ENCODE peak calls at places on chromosomes 16 and 17, in seven cellular contexts. C, O, H, D, B, V and S are unnamed samples.

GRCh38 chr17:39926588-39927100 is 757 bp downstream of the ORMDL3 start:
- DNase-seq in C (no peak), O (no peak), H (no peak), D (peak; percentile 69), B (peak; percentile 73), V (peak; percentile 78), S (peak; percentile 33)

GRCh38 chr17:79203016-79203415 is 128.4 kb downstream of the ENGASE start:
- DNase-seq in C (no peak), O (no peak), H (no peak), D (peak; percentile 73), B (peak; percentile 28), V (no peak), S (no peak)

GRCh38 chr17:51707216-51707615 is 446.9 kb downstream of the UTP18 start:
- DNase-seq in C (no peak), O (no peak), H (no peak), D (no peak), B (no peak), V (no peak), S (peak; percentile 57)

GRCh38 chr17:69134112-69134511 is 7.6 kb downstream of the ABCA6 start:
- DNase-seq in C (no peak), O (no peak), H (no peak), D (no peak), B (no peak), V (no peak), S (no peak)

GRCh38 chr16:78563905-78564304 is 464.5 kb downstream of the WWOX start:
- DNase-seq in C (no peak), O (no peak), H (no peak), D (no peak), B (no peak), V (no peak), S (no peak)

GRCh38 chr16:55759983-55760664 is 72.8 kb downstream of the CES1 start:
- DNase-seq in C (no peak), O (no peak), H (no peak), D (no peak), B (no peak), V (peak; percentile 70), S (no peak)

GRCh38 chr16:69812213-69813014 is 50.3 kb downstream of the WWP2 start:
- DNase-seq in C (no peak), O (no peak), H (no peak), D (no peak), B (peak; percentile 28), V (no peak), S (no peak)

GRCh38 chr16:10126686-10127085 is 55.5 kb downstream of the GRIN2A start:
- DNase-seq in C (no peak), O (no peak), H (no peak), D (no peak), B (no peak), V (no peak), S (no peak)

GRCh38 chr16:15482068-15482747 is 47.8 kb downstream of the BMERB1 start:
- DNase-seq in C (no peak), O (peak; percentile 99), H (peak; percentile 75), D (peak; percentile 28), B (peak; percentile 47), V (peak; percentile 99), S (peak; percentile 96)

GRCh38 chr16:90081606-90081970 is 4.5 kb upstream of the PRDM7 start:
- DNase-seq in C (no peak), O (no peak), H (no peak), D (no peak), B (no peak), V (no peak), S (no peak)

GRCh38 chr17:48215583-48216139 is 108.1 kb downstream of the SNX11 start:
- DNase-seq in C (no peak), O (peak; percentile 71), H (no peak), D (peak; percentile 26), B (peak; percentile 58), V (peak; percentile 8), S (no peak)

GRCh38 chr16:53773150-53773846 is 69.3 kb downstream of the FTO start:
- DNase-seq in C (peak; percentile 13), O (no peak), H (no peak), D (peak; percentile 52), B (peak; percentile 8), V (peak; percentile 81), S (peak; percentile 87)

GRCh38 chr16:4064950-4065352 is 51.3 kb downstream of the ADCY9 start:
- DNase-seq in C (no peak), O (no peak), H (no peak), D (no peak), B (no peak), V (no peak), S (no peak)

GRCh38 chr17:38896373-38896954 is 26.6 kb downstream of the LASP1 start:
- DNase-seq in C (no peak), O (no peak), H (no peak), D (no peak), B (no peak), V (no peak), S (no peak)

GRCh38 chr16:84841787-84842300 is 22.1 kb downstream of the CRISPLD2 start:
- DNase-seq in C (no peak), O (peak; percentile 71), H (peak; percentile 72), D (peak; percentile 33), B (no peak), V (no peak), S (peak; percentile 97)

GRCh38 chr16:53859995-53860540 is 156.1 kb downstream of the FTO start:
- DNase-seq in C (no peak), O (no peak), H (no peak), D (no peak), B (no peak), V (no peak), S (no peak)

GRCh38 chr17:47879028-47879585 is 16.9 kb upstream of the SP2 start:
- DNase-seq in C (no peak), O (no peak), H (no peak), D (no peak), B (peak; percentile 48), V (no peak), S (no peak)

GRCh38 chr17:50289268-50289667 is 15.0 kb downstream of the TMEM92 start:
- DNase-seq in C (no peak), O (no peak), H (no peak), D (no peak), B (no peak), V (no peak), S (no peak)

DNA sequence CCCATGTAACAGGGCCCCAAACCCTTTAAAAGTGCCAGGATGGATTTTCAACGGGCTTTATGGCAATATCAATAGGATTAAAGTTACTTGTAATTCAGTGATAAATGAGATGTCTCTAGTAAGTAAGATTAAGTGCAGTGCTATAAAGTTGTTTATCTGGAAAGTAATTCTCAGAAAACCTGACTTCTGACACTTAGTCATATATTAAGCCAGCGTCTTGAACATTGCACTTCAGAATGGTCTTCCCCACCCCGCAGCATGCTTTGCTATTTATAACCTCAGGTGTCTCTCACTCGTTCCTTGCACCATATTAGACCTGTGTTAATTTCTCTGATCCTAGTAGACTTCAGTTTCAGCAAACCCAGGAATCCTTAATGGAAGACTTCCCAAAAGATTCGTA is 2.1 kb upstream of the MAF start:
- DNase-seq in C (no peak), O (no peak), H (no peak), D (no peak), B (no peak), V (no peak), S (no peak)
- TF ChIP-seq JUND in C (no peak), O (no peak), H (no peak), D (no peak), B (no peak), V (no peak), S (no peak)

GRCh38 chr17:37493249-37494027 is 3.7 kb downstream of the DUSP14 start:
- DNase-seq in C (no peak), O (peak; percentile 8), H (no peak), D (no peak), B (no peak), V (peak; percentile 19), S (peak; percentile 44)
- TF ChIP-seq JUND in C (no peak), O (no peak), H (no peak), D (peak; percentile 44), B (no peak), V (no peak), S (no peak)

GRCh38 chr17:77836557-77837041 is 121.9 kb upstream of the TNRC6C start:
- DNase-seq in C (no peak), O (peak; percentile 65), H (no peak), D (no peak), B (no peak), V (no peak), S (peak; percentile 80)

GRCh38 chr17:77833769-77834168 is 124.7 kb upstream of the TNRC6C start:
- DNase-seq in C (peak; percentile 58), O (no peak), H (no peak), D (no peak), B (no peak), V (no peak), S (no peak)

GRCh38 chr17:77831497-77832179 is 126.9 kb upstream of the TNRC6C start:
- DNase-seq in C (no peak), O (no peak), H (no peak), D (peak; percentile 75), B (no peak), V (no peak), S (no peak)

GRCh38 chr17:77832180-77832560 is 126.3 kb upstream of the TNRC6C start:
- DNase-seq in C (no peak), O (no peak), H (no peak), D (no peak), B (no peak), V (no peak), S (no peak)

GRCh38 chr17:77834170-77835115 is 124.1 kb upstream of the TNRC6C start:
- DNase-seq in C (peak; percentile 49), O (peak; percentile 62), H (no peak), D (peak; percentile 59), B (peak; percentile 98), V (peak; percentile 20), S (no peak)
- TF ChIP-seq JUND in C (peak; percentile 38), O (peak; percentile 90), H (peak; percentile 89), D (peak; percentile 78), B (peak; percentile 100), V (no peak), S (no peak)

GRCh38 chr17:75315541-75316243 is 26.5 kb upstream of the SLC25A19 start:
- DNase-seq in C (no peak), O (no peak), H (no peak), D (no peak), B (no peak), V (no peak), S (no peak)

GRCh38 chr17:75316253-75316652 is 27.0 kb upstream of the SLC25A19 start:
- DNase-seq in C (no peak), O (no peak), H (no peak), D (no peak), B (no peak), V (no peak), S (no peak)

GRCh38 chr17:75317671-75318070 is 28.4 kb upstream of the SLC25A19 start:
- DNase-seq in C (no peak), O (no peak), H (peak; percentile 9), D (no peak), B (peak; percentile 51), V (no peak), S (no peak)

GRCh38 chr17:75318211-75318610 is 29.0 kb upstream of the SLC25A19 start:
- DNase-seq in C (no peak), O (no peak), H (no peak), D (no peak), B (no peak), V (no peak), S (no peak)

DNA sequence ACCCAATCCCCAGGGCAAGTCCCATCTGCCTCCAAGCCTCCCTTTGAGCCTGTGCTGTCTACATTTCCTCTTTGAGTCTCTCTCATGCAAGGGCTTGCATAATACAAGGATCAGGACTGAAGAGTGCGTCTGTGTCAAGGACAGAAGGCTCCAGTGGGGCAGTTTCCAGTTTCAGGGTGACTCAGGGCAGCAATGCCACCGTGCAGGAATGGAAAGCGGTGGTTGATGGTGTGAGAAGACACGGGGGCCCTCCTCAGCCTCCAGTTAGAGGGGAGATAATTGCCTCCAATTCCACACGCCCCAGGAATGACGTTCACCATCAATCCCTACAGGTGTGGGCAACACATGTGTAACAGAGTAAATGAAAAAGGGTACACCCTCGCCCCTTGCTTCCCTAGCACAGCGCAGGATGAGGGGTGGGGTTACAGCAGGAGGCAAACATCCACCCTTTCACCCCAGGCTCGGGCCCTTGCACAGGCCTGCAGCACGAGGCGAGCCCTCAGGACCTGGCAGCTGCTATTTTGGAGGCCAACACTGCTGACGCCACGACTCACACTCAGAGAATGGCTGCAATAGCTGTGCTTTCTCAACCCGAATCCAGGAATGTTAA is 24.8 kb upstream of the SLC25A19 start:
- DNase-seq in C (no peak), O (no peak), H (no peak), D (no peak), B (no peak), V (peak; percentile 73), S (no peak)
- TF ChIP-seq JUND in C (no peak), O (no peak), H (no peak), D (no peak), B (no peak), V (no peak), S (no peak)